ENCODE peak calls at places on chromosome 22, in six cellular contexts. A, X, R, F, K and Q are unnamed samples.
A peak's percentile ranks its signal among the peaks of the same experiment; 100 is the strongest.

GRCh38 chr22:44191036-44191454 is 10.3 kb downstream of the PARVG start:
- DNase-seq in A (no peak), X (peak; percentile 28), R (peak; percentile 79), F (no peak), K (no peak), Q (no peak)

GRCh38 chr22:28714043-28714442 is 27.6 kb downstream of the CHEK2 start:
- DNase-seq in A (no peak), X (no peak), R (no peak), F (no peak), K (no peak), Q (no peak)

GRCh38 chr22:39110631-39111561 is 13.9 kb downstream of the APOBEC3H start:
- DNase-seq in A (no peak), X (no peak), R (no peak), F (no peak), K (peak; percentile 43), Q (no peak)

GRCh38 chr22:43996170-43996980 is 27.7 kb upstream of the PARVB start:
- DNase-seq in A (no peak), X (peak; percentile 69), R (peak; percentile 92), F (peak; percentile 81), K (no peak), Q (peak; percentile 94)

GRCh38 chr22:20571531-20572007 is 64.2 kb downstream of the MED15 start:
- DNase-seq in A (peak; percentile 44), X (peak; percentile 68), R (no peak), F (no peak), K (peak; percentile 73), Q (peak; percentile 89)

GRCh38 chr22:28151241-28151640 is 232.2 kb upstream of the PITPNB start:
- DNase-seq in A (no peak), X (no peak), R (no peak), F (no peak), K (no peak), Q (no peak)

GRCh38 chr22:23621082-23621780 is 10.9 kb downstream of the DRICH1 start:
- DNase-seq in A (no peak), X (no peak), R (peak; percentile 64), F (no peak), K (no peak), Q (no peak)

GRCh38 chr22:28019360-28019759 is 100.3 kb upstream of the PITPNB start:
- DNase-seq in A (no peak), X (no peak), R (peak; percentile 82), F (no peak), K (peak; percentile 13), Q (peak; percentile 65)

GRCh38 chr22:46617250-46618103 is 2.7 kb upstream of the GRAMD4 start:
- DNase-seq in A (peak; percentile 15), X (no peak), R (no peak), F (no peak), K (no peak), Q (no peak)

GRCh38 chr22:31340360-31340759 is 5.8 kb downstream of the PATZ1 start:
- DNase-seq in A (no peak), X (no peak), R (no peak), F (no peak), K (no peak), Q (no peak)

GRCh38 chr22:43625242-43625641 is 186.9 kb downstream of the EFCAB6 start:
- DNase-seq in A (no peak), X (no peak), R (peak; percentile 45), F (no peak), K (no peak), Q (no peak)

GRCh38 chr22:37082251-37082650 is 27.3 kb downstream of the TMPRSS6 start:
- DNase-seq in A (peak; percentile 22), X (no peak), R (no peak), F (no peak), K (no peak), Q (no peak)

GRCh38 chr22:17918840-17919239 is 105.5 kb downstream of the MICAL3 start:
- DNase-seq in A (no peak), X (no peak), R (no peak), F (no peak), K (no peak), Q (no peak)